ENCODE peak calls at places on chromosomes 13 and 19, in seven cellular contexts. X, R, J, A, T, D and E are unnamed samples.

GRCh38 chr19:3188627-3189596 is 3.2 kb downstream of the NCLN start:
- DNase-seq in X (no peak), R (no peak), J (no peak), A (no peak), T (no peak), D (no peak), E (peak)

GRCh38 chr13:73922728-73923393 is 211.3 kb downstream of the KLF12 start:
- DNase-seq in X (no peak), R (peak), J (no peak), A (no peak), T (no peak), D (no peak), E (no peak)

GRCh38 chr13:41601718-41602445 is 144.5 kb downstream of the RGCC start:
- DNase-seq in X (no peak), R (no peak), J (no peak), A (no peak), T (no peak), D (no peak), E (no peak)

GRCh38 chr13:106507560-106508274 is 27.7 kb downstream of the EFNB2 start:
- DNase-seq in X (no peak), R (peak), J (peak), A (no peak), T (no peak), D (no peak), E (no peak)

GRCh38 chr13:76972430-76972829 is 19.5 kb upstream of the CLN5 start:
- DNase-seq in X (no peak), R (peak), J (no peak), A (no peak), T (no peak), D (no peak), E (no peak)

GRCh38 chr19:29483944-29484581 is 41.7 kb upstream of the VSTM2B start:
- DNase-seq in X (no peak), R (no peak), J (no peak), A (no peak), T (no peak), D (no peak), E (no peak)

GRCh38 chr13:66634384-66634783 is 595.8 kb downstream of the PCDH9 start:
- DNase-seq in X (no peak), R (peak), J (no peak), A (no peak), T (no peak), D (no peak), E (no peak)

GRCh38 chr13:105177265-105177900 is 1358.1 kb downstream of the EFNB2 start:
- DNase-seq in X (no peak), R (no peak), J (no peak), A (no peak), T (no peak), D (no peak), E (no peak)